ENCODE peak calls at places on chromosomes 7 and 10, in four cellular contexts. Q, Z, G and V are unnamed samples.

GRCh38 chr10:15352201-15352600 is 18.9 kb downstream of the FAM171A1 start:
- DNase-seq in Q (no peak), Z (no peak), G (no peak), V (no peak)

GRCh38 chr10:60203993-60204618 is 185.6 kb downstream of the ANK3 start:
- DNase-seq in Q (no peak), Z (no peak), G (peak; percentile 21), V (no peak)

GRCh38 chr10:99996934-99997648 is 12.7 kb downstream of the DNMBP start:
- DNase-seq in Q (no peak), Z (no peak), G (no peak), V (no peak)

GRCh38 chr7:81993186-81993585 is 223.3 kb upstream of the HGF start:
- DNase-seq in Q (no peak), Z (no peak), G (no peak), V (no peak)

GRCh38 chr7:112579388-112579787 is 98.6 kb downstream of the LSMEM1 start:
- DNase-seq in Q (no peak), Z (no peak), G (no peak), V (no peak)

GRCh38 chr7:24384362-24385030 is 100.5 kb downstream of the NPY start:
- DNase-seq in Q (no peak), Z (no peak), G (no peak), V (no peak)

GRCh38 chr10:113982745-113983144 is 60.9 kb upstream of the ADRB1 start:
- DNase-seq in Q (no peak), Z (no peak), G (no peak), V (no peak)

GRCh38 chr10:124532106-124532641 is 70.6 kb downstream of the LHPP start:
- DNase-seq in Q (no peak), Z (no peak), G (no peak), V (no peak)

GRCh38 chr10:122650331-122650730 is 49.3 kb downstream of the C10orf120 start:
- DNase-seq in Q (no peak), Z (no peak), G (no peak), V (no peak)

GRCh38 chr7:8260871-8261707 is 878 bp downstream of the ICA1 start:
- DNase-seq in Q (no peak), Z (peak; percentile 65), G (no peak), V (no peak)

GRCh38 chr7:113912881-113913280 is 5.9 kb downstream of the PPP1R3A start:
- DNase-seq in Q (no peak), Z (peak; percentile 11), G (no peak), V (no peak)

GRCh38 chr10:112250555-112250954 is 32.6 kb upstream of the TECTB start:
- DNase-seq in Q (no peak), Z (no peak), G (no peak), V (no peak)

GRCh38 chr7:151439855-151440798 is at the start of gene CRYGN:
- DNase-seq in Q (no peak), Z (no peak), G (no peak), V (no peak)

GRCh38 chr10:1171586-1171985 is 115.4 kb downstream of the WDR37 start:
- DNase-seq in Q (no peak), Z (no peak), G (no peak), V (no peak)

GRCh38 chr7:22801907-22802306 is 20.7 kb downstream of the TOMM7 start:
- DNase-seq in Q (no peak), Z (no peak), G (no peak), V (no peak)

GRCh38 chr7:104814671-104815400 is 199.2 kb upstream of the KMT2E start:
- DNase-seq in Q (no peak), Z (no peak), G (no peak), V (no peak)

GRCh38 chr10:124090630-124091209 is 2.7 kb downstream of the CHST15 start:
- DNase-seq in Q (no peak), Z (no peak), G (no peak), V (no peak)

GRCh38 chr10:87618470-87619423 is 40.9 kb upstream of the PAPSS2 start:
- DNase-seq in Q (no peak), Z (no peak), G (no peak), V (no peak)

GRCh38 chr10:11345224-11346054 is 266.0 kb downstream of the USP6NL start:
- DNase-seq in Q (no peak), Z (no peak), G (no peak), V (no peak)

GRCh38 chr7:45902820-45903219 is 14.5 kb downstream of the IGFBP1 start:
- DNase-seq in Q (no peak), Z (no peak), G (no peak), V (no peak)

GRCh38 chr7:50792342-50793114 is 9.8 kb upstream of the GRB10 start:
- DNase-seq in Q (no peak), Z (peak; percentile 44), G (no peak), V (peak; percentile 25)

GRCh38 chr7:106595922-106596321 is 65.0 kb downstream of the CCDC71L start:
- DNase-seq in Q (no peak), Z (no peak), G (no peak), V (no peak)

GRCh38 chr7:38177621-38178003 is 433 bp upstream of the STARD3NL start:
- DNase-seq in Q (no peak), Z (no peak), G (no peak), V (no peak)
- H3K4me3 ChIP-seq in Q (peak overlapping the region; percentile 95), Z (peak overlapping the region; percentile 70), G (peak overlapping the region; percentile 85), V (peak overlapping the region; percentile 71)

GRCh38 chr10:35626971-35627507 is 15.1 kb downstream of the FZD8 start:
- DNase-seq in Q (no peak), Z (no peak), G (no peak), V (no peak)
- H3K4me3 ChIP-seq in Q (no peak overlapping the region), Z (no peak overlapping the region), G (no peak overlapping the region), V (no peak overlapping the region)

GRCh38 chr7:130210181-130210935 is 2.7 kb downstream of the SSMEM1 start:
- DNase-seq in Q (no peak), Z (no peak), G (no peak), V (no peak)
- H3K4me3 ChIP-seq in Q (no peak overlapping the region), Z (no peak overlapping the region), G (no peak overlapping the region), V (no peak overlapping the region)

GRCh38 chr7:85995101-85995500 is 648.6 kb upstream of the GRM3 start:
- DNase-seq in Q (no peak), Z (no peak), G (no peak), V (no peak)
- H3K4me3 ChIP-seq in Q (no peak overlapping the region), Z (no peak overlapping the region), G (no peak overlapping the region), V (no peak overlapping the region)

GRCh38 chr10:89836840-89837172 is 135.4 kb downstream of the KIF20B start:
- DNase-seq in Q (no peak), Z (peak; percentile 12), G (no peak), V (no peak)
- H3K4me3 ChIP-seq in Q (peak overlapping the region; percentile 61), Z (peak overlapping the region; percentile 39), G (peak overlapping the region; percentile 25), V (peak overlapping the region; percentile 26)

GRCh38 chr7:30173058-30173897 is 38.5 kb downstream of the MTURN start:
- DNase-seq in Q (no peak), Z (peak; percentile 64), G (no peak), V (peak; percentile 41)
- H3K4me3 ChIP-seq in Q (no peak overlapping the region), Z (no peak overlapping the region), G (no peak overlapping the region), V (no peak overlapping the region)

GRCh38 chr7:35185908-35186731 is 67.8 kb downstream of the TBX20 start:
- DNase-seq in Q (no peak), Z (peak; percentile 72), G (peak; percentile 35), V (no peak)
- H3K4me3 ChIP-seq in Q (no peak overlapping the region), Z (peak overlapping the region; percentile 47), G (peak overlapping the region; percentile 82), V (peak overlapping the region; percentile 46)

GRCh38 chr7:44749992-44750391 is 1.3 kb downstream of the ZMIZ2 start:
- DNase-seq in Q (no peak), Z (no peak), G (no peak), V (no peak)
- H3K4me3 ChIP-seq in Q (peak overlapping the region; percentile 45), Z (peak overlapping the region; percentile 93), G (no peak overlapping the region), V (peak overlapping the region; percentile 89)

DNA sequence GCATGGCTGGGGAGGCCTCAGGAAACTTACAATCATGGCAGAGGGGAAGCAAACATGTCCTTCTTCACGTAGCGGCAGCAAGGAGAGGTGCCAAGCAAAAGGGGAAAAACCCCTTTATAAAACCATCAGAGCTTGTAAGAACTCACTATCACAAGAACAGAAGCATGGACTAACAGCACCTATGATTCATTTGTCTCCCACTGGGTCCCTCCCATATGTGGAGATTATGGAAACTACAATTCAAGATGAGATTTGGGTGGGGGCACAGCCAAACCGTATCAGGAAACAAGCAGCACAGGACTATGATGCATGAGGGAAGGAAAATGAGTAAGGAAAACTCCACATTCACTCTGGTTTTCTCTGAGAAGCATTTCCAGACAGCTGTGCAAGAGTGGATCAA is 81.6 kb downstream of the RSU1 start:
- DNase-seq in Q (no peak), Z (no peak), G (no peak), V (no peak)
- H3K4me3 ChIP-seq in Q (no peak overlapping the region), Z (no peak overlapping the region), G (no peak overlapping the region), V (no peak overlapping the region)